ENCODE peak calls at places on chromosomes 2 and 18, in five cellular contexts. J is effector memory CD4-positive, alpha-beta T cell; X is HepG2; I is HCT116; H is cardiac muscle cell. S is an unnamed sample.

GRCh38 chr18:78827141-78827540 is 152.5 kb upstream of the SALL3 start:
- DNase-seq in I (no peak), J (no peak), H (no peak), X (no peak), S (no peak)

GRCh38 chr2:8144131-8144631 is 537.7 kb upstream of the ID2 start:
- DNase-seq in J (no peak), H (no peak), I (no peak), X (peak; percentile 34), S (no peak)

GRCh38 chr2:121907905-121908304 is 152.5 kb downstream of the TSN start:
- DNase-seq in X (no peak), H (peak; percentile 11), J (no peak), I (no peak), S (no peak)

GRCh38 chr2:3091696-3092095 is 285.9 kb downstream of the EIPR1 start:
- DNase-seq in J (no peak), X (no peak), H (no peak), I (no peak), S (no peak)

GRCh38 chr2:170341684-170342631 is 164.0 kb downstream of the MYO3B start:
- DNase-seq in H (no peak), X (no peak), J (no peak), I (no peak), S (no peak)

GRCh38 chr2:134433469-134433868 is 179.6 kb downstream of the MGAT5 start:
- DNase-seq in I (no peak), X (no peak), J (no peak), H (no peak), S (no peak)

GRCh38 chr2:240435457-240435954 is at the start of gene GPC1:
- DNase-seq in X (peak; percentile 40), H (peak; percentile 89), J (peak; percentile 38), I (peak; percentile 45), S (no peak)

GRCh38 chr2:201261471-201261870 is 1.1 kb downstream of the CASP8 start:
- DNase-seq in I (no peak), X (no peak), H (no peak), J (peak; percentile 45), S (no peak)

GRCh38 chr2:111168528-111168929 is 47.8 kb downstream of the BCL2L11 start:
- DNase-seq in I (peak; percentile 48), J (no peak), X (no peak), H (peak; percentile 30), S (no peak)

GRCh38 chr2:55014962-55015939 is 35.0 kb downstream of the RTN4 start:
- DNase-seq in I (peak; percentile 54), J (no peak), H (peak; percentile 62), X (peak; percentile 91), S (no peak)

GRCh38 chr2:12928706-12929291 is 212.1 kb downstream of the TRIB2 start:
- DNase-seq in J (no peak), H (no peak), I (no peak), X (no peak), S (no peak)

GRCh38 chr18:23183356-23184150 is 48.3 kb downstream of the CABLES1 start:
- DNase-seq in H (no peak), I (no peak), J (no peak), X (no peak), S (no peak)

GRCh38 chr18:22674300-22674699 is 256.6 kb upstream of the CTAGE1 start:
- DNase-seq in I (peak; percentile 7), X (no peak), J (no peak), H (no peak), S (no peak)

GRCh38 chr2:156918410-156918809 is 339.1 kb upstream of the GALNT5 start:
- DNase-seq in X (no peak), I (no peak), J (no peak), H (no peak), S (no peak)

GRCh38 chr2:189658281-189658680 is 3.0 kb upstream of the ASNSD1 start:
- DNase-seq in I (no peak), H (no peak), J (no peak), X (no peak), S (no peak)

GRCh38 chr2:26712486-26713465 is 20.3 kb downstream of the KCNK3 start:
- DNase-seq in I (no peak), J (no peak), X (no peak), H (no peak), S (no peak)

GRCh38 chr2:46029332-46029811 is 267.8 kb upstream of the EPAS1 start:
- DNase-seq in H (no peak), I (no peak), X (peak; percentile 46), J (no peak), S (no peak)

GRCh38 chr2:216691210-216691741 is 4.1 kb downstream of the IGFBP5 start:
- DNase-seq in H (peak; percentile 91), X (no peak), J (no peak), I (no peak), S (peak; percentile 92)

GRCh38 chr2:188378551-188378950 is 86.9 kb downstream of the GULP1 start:
- DNase-seq in X (no peak), I (no peak), J (no peak), H (no peak), S (no peak)

GRCh38 chr2:176122633-176123482 is at the start of gene HOXD9:
- DNase-seq in J (no peak), X (no peak), I (no peak), H (no peak), S (peak; percentile 91)

GRCh38 chr2:44360749-44361329 is 455 bp downstream of the PREPL start:
- DNase-seq in J (no peak), X (peak; percentile 20), H (no peak), I (no peak), S (no peak)

GRCh38 chr2:159612255-159612901 is 4.0 kb downstream of the BAZ2B start:
- DNase-seq in J (no peak), H (peak; percentile 64), I (no peak), X (no peak), S (no peak)

GRCh38 chr2:14861201-14861600 is 228.7 kb downstream of the LRATD1 start:
- DNase-seq in H (no peak), I (no peak), X (no peak), J (no peak), S (no peak)

GRCh38 chr2:71697106-71698010 is 244.0 kb downstream of the DYSF start:
- DNase-seq in J (no peak), H (no peak), X (no peak), I (no peak), S (no peak)

GRCh38 chr2:74747411-74748080 is 86.4 kb upstream of the HK2 start:
- DNase-seq in I (no peak), J (no peak), H (no peak), X (peak; percentile 90), S (no peak)

GRCh38 chr18:64991102-64991501 is 759.7 kb upstream of the CDH7 start:
- DNase-seq in I (no peak), X (no peak), J (no peak), H (no peak), S (no peak)

GRCh38 chr2:128531856-128532255 is 213.2 kb upstream of the HS6ST1 start:
- DNase-seq in J (no peak), X (no peak), I (no peak), H (no peak), S (no peak)

GRCh38 chr2:16201876-16202642 is 261.7 kb downstream of the MYCN start:
- DNase-seq in I (no peak), J (no peak), X (no peak), H (no peak), S (no peak)

GRCh38 chr2:16203069-16203468 is 262.7 kb downstream of the MYCN start:
- DNase-seq in J (no peak), I (no peak), H (no peak), X (no peak), S (no peak)

GRCh38 chr2:16202643-16203020 is 262.3 kb downstream of the MYCN start:
- DNase-seq in I (no peak), X (no peak), H (no peak), J (no peak), S (no peak)

GRCh38 chr2:16199882-16200590 is 259.7 kb downstream of the MYCN start:
- DNase-seq in I (no peak), J (no peak), X (no peak), H (no peak), S (no peak)

GRCh38 chr2:16200791-16201190 is 260.4 kb downstream of the MYCN start:
- DNase-seq in J (no peak), X (no peak), H (no peak), I (no peak), S (no peak)
- H3K27ac ChIP-seq in J (no peak overlapping the region), X (no peak overlapping the region), H (no peak overlapping the region), I (no peak overlapping the region), S (no peak overlapping the region)

GRCh38 chr2:104852161-104852689 is 1.7 kb upstream of the POU3F3 start:
- DNase-seq in J (no peak), H (peak; percentile 57), I (no peak), X (no peak), S (no peak)
- H3K27ac ChIP-seq in J (no peak overlapping the region), H (no peak overlapping the region), I (no peak overlapping the region), X (no peak overlapping the region), S (peak overlapping the region; percentile 45)

GRCh38 chr18:58253318-58253717 is 209.3 kb downstream of the NEDD4L start:
- DNase-seq in X (no peak), H (no peak), J (no peak), I (no peak), S (no peak)

GRCh38 chr18:58251416-58251815 is 207.4 kb downstream of the NEDD4L start:
- DNase-seq in J (no peak), X (no peak), I (no peak), H (no peak), S (no peak)

GRCh38 chr18:58253871-58254270 is 209.8 kb downstream of the NEDD4L start:
- DNase-seq in H (no peak), X (no peak), I (no peak), J (no peak), S (no peak)

GRCh38 chr18:58249677-58250076 is 205.7 kb downstream of the NEDD4L start:
- DNase-seq in X (no peak), J (no peak), H (no peak), I (no peak), S (no peak)

DNA sequence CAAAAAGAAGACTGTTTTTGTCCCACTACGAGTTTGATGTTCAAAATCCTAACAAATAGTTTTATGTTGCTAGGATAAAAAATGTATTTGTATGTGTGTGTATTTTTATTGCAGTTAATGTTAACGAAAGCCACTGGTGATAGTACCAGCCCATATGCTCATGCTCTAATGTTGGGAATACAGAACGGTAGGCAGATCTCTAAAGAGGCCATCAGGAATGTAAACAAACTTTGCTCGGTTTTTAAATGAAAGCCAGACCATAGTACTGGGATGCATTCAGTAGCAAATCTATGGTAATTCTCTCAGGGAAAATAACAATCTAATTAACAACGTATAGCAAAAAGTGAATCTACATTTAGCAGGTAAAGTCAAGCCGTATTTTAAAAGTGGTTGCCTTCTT is 208.1 kb downstream of the NEDD4L start:
- DNase-seq in H (no peak), I (no peak), J (no peak), X (no peak), S (no peak)
- H3K27ac ChIP-seq in H (no peak overlapping the region), I (no peak overlapping the region), J (no peak overlapping the region), X (no peak overlapping the region), S (no peak overlapping the region)

DNA sequence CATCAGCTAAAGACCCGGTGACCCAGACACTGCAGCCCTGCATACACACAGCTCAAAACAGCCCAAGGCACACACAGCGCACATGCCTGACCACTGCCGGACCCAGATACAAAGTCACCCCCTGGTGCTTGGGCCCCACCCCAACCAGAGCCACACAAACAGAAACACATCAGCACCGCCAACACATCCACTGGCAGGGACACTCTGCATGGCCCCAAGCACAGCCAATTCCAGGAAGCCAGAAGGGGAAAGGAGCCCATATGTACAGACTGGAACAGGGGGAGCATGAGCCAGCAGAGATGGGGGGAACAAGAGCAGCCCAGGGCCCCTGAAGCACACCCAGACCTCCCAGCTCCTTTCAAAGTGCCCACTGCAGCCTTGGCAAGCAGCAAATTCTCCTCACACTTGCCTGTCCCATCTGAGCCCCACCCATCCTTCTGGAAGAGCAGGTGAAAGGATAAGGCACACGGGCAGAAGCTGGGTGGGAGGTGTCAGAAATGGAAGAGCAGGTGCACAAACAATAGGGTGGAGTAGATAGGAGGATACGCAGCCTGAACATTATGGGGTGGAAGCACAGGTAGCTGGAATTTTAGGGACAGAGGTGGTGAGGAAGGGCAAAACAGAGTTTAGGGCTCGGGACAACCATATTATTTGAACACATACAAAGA is 69.3 kb downstream of the TNS1 start:
- DNase-seq in H (no peak), J (no peak), X (no peak), I (no peak), S (no peak)
- H3K27ac ChIP-seq in H (no peak overlapping the region), J (no peak overlapping the region), X (no peak overlapping the region), I (no peak overlapping the region), S (peak overlapping the region; percentile 80)

S was measured in suprapubic skin.